ENCODE peak calls at places on chromosomes 2 and 18, in six cellular contexts. T is right cardiac atrium; M is endothelial cell of umbilical vein; X is CD8-positive, alpha-beta memory T cell; V is mesendoderm; Z is endodermal cell. K is an unnamed sample.

GRCh38 chr18:57819671-57820460 is 16.8 kb upstream of the ATP8B1 start:
- DNase-seq in T (peak; percentile 75), M (peak; percentile 99), X (no peak), V (peak; percentile 79), Z (peak; percentile 50), K (peak; percentile 87)

GRCh38 chr2:36489296-36489695 is 108.7 kb downstream of the FEZ2 start:
- DNase-seq in T (no peak), M (peak; percentile 50), X (no peak), V (peak; percentile 32), Z (no peak), K (no peak)

GRCh38 chr18:2994603-2995432 is 18.1 kb downstream of the LPIN2 start:
- DNase-seq in T (no peak), M (no peak), X (peak; percentile 75), V (peak; percentile 56), Z (peak; percentile 73), K (no peak)

GRCh38 chr18:75111673-75112485 is 97.1 kb downstream of the PTGR3 start:
- DNase-seq in T (peak; percentile 22), M (no peak), X (no peak), V (no peak), Z (no peak), K (no peak)

GRCh38 chr2:55180374-55180773 is 51.7 kb downstream of the CLHC1 start:
- DNase-seq in T (no peak), M (no peak), X (no peak), V (no peak), Z (no peak), K (no peak)

GRCh38 chr2:119137502-119137901 is 21.0 kb downstream of the C1QL2 start:
- DNase-seq in T (no peak), M (no peak), X (no peak), V (no peak), Z (no peak), K (no peak)

GRCh38 chr18:25830787-25831186 is 259.6 kb downstream of the SS18 start:
- DNase-seq in T (peak; percentile 78), M (peak; percentile 80), X (no peak), V (peak; percentile 25), Z (no peak), K (peak; percentile 42)

GRCh38 chr2:219968685-219969345 is 341.4 kb downstream of the SLC4A3 start:
- DNase-seq in T (no peak), M (no peak), X (no peak), V (no peak), Z (no peak), K (no peak)

GRCh38 chr2:131552886-131553285 is 25.2 kb downstream of the CCDC74A start:
- DNase-seq in T (no peak), M (no peak), X (no peak), V (no peak), Z (peak; percentile 33), K (no peak)

GRCh38 chr18:53909668-53910067 is 314.8 kb downstream of the MBD2 start:
- DNase-seq in T (no peak), M (no peak), X (no peak), V (peak; percentile 92), Z (no peak), K (no peak)

GRCh38 chr2:204115692-204116091 is 179.1 kb downstream of the ICOS start:
- DNase-seq in T (no peak), M (no peak), X (no peak), V (peak; percentile 64), Z (no peak), K (no peak)

GRCh38 chr2:199988176-199988575 is 32.8 kb downstream of the MAIP1 start:
- DNase-seq in T (no peak), M (peak; percentile 89), X (no peak), V (no peak), Z (no peak), K (no peak)

GRCh38 chr18:48539406-48540328 is 836 bp downstream of the CTIF start:
- DNase-seq in T (peak; percentile 75), M (peak; percentile 59), X (peak; percentile 21), V (peak; percentile 81), Z (peak; percentile 85), K (peak; percentile 35)

GRCh38 chr2:77484026-77484425 is 38.1 kb downstream of the LRRTM4 start:
- DNase-seq in T (no peak), M (no peak), X (no peak), V (peak; percentile 78), Z (no peak), K (no peak)

GRCh38 chr2:110679865-110680264 is 2.0 kb upstream of the BUB1 start:
- DNase-seq in T (no peak), M (no peak), X (no peak), V (no peak), Z (no peak), K (no peak)

GRCh38 chr2:85807756-85808155 is 54.0 kb downstream of the ATOH8 start:
- DNase-seq in T (no peak), M (no peak), X (no peak), V (no peak), Z (no peak), K (no peak)

GRCh38 chr2:45699032-45699658 is 47.7 kb downstream of the PRKCE start:
- DNase-seq in T (no peak), M (peak; percentile 29), X (no peak), V (no peak), Z (peak; percentile 49), K (no peak)

GRCh38 chr2:238504181-238504711 is 77.5 kb downstream of the ASB1 start:
- DNase-seq in T (no peak), M (no peak), X (no peak), V (no peak), Z (no peak), K (no peak)

GRCh38 chr2:170391018-170391417 is 213.1 kb downstream of the MYO3B start:
- DNase-seq in T (no peak), M (no peak), X (no peak), V (no peak), Z (no peak), K (no peak)

GRCh38 chr2:239596298-239596697 is 195.5 kb upstream of the HDAC4 start:
- DNase-seq in T (no peak), M (no peak), X (no peak), V (peak; percentile 16), Z (peak; percentile 31), K (no peak)

GRCh38 chr2:38146302-38146916 is 70.5 kb upstream of the CYP1B1 start:
- DNase-seq in T (peak; percentile 84), M (peak; percentile 65), X (no peak), V (peak; percentile 89), Z (peak; percentile 83), K (peak; percentile 71)

GRCh38 chr2:24973812-24974211 is 2.1 kb upstream of the DNAJC27 start:
- DNase-seq in T (no peak), M (no peak), X (no peak), V (peak; percentile 8), Z (no peak), K (no peak)

GRCh38 chr2:5690718-5691658 is 1.2 kb upstream of the SOX11 start:
- DNase-seq in T (no peak), M (no peak), X (peak; percentile 1), V (peak; percentile 90), Z (peak; percentile 90), K (no peak)

GRCh38 chr2:73291093-73291460 is 2.3 kb downstream of the EGR4 start:
- DNase-seq in T (peak; percentile 85), M (peak; percentile 55), X (peak; percentile 57), V (peak; percentile 77), Z (peak; percentile 93), K (peak; percentile 36)

GRCh38 chr2:19009510-19009909 is 348.9 kb downstream of the OSR1 start:
- DNase-seq in T (no peak), M (no peak), X (no peak), V (no peak), Z (no peak), K (no peak)

GRCh38 chr2:179580378-179581146 is 280.9 kb downstream of the ZNF385B start:
- DNase-seq in T (peak; percentile 63), M (no peak), X (no peak), V (peak; percentile 25), Z (no peak), K (no peak)

GRCh38 chr18:31583185-31583854 is 8.4 kb upstream of the TTR start:
- DNase-seq in T (no peak), M (no peak), X (no peak), V (no peak), Z (no peak), K (no peak)

GRCh38 chr18:70418551-70419311 is 129.9 kb downstream of the SOCS6 start:
- DNase-seq in T (no peak), M (no peak), X (no peak), V (no peak), Z (no peak), K (no peak)

GRCh38 chr2:16664809-16665745 is 557 bp downstream of the CYRIA start:
- DNase-seq in T (peak; percentile 49), M (no peak), X (no peak), V (no peak), Z (peak; percentile 59), K (peak; percentile 51)

GRCh38 chr2:16663121-16663905 is 2.3 kb downstream of the CYRIA start:
- DNase-seq in T (no peak), M (no peak), X (no peak), V (peak; percentile 13), Z (peak; percentile 49), K (peak; percentile 80)

GRCh38 chr2:16665746-16666452 is at the start of gene CYRIA:
- DNase-seq in T (peak; percentile 85), M (no peak), X (peak; percentile 12), V (peak; percentile 30), Z (peak; percentile 84), K (peak; percentile 75)

GRCh38 chr2:16664052-16664731 is 1.4 kb downstream of the CYRIA start:
- DNase-seq in T (peak; percentile 82), M (peak; percentile 78), X (no peak), V (peak; percentile 75), Z (peak; percentile 73), K (peak; percentile 68)

DNA sequence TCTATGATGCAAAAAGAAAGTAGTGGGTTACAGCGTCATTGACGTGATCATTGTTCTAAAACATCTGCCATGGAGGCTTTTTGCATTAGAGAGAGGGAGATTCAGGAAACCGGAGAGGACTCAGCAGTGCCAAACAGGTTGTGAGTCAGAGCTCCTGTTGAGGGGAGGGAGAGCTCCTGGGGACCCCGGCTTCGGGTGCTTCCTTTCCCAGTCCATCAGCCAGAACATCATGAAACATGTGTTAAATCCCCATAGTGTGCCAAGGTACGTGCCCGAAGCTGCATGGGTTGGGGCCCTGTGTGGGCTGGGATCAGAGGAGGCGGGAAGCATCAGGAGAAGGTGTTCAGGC is 793 bp upstream of the CYRIA start:
- DNase-seq in T (no peak), M (peak; percentile 96), X (no peak), V (peak; percentile 43), Z (peak; percentile 65), K (no peak)
- H3K4me1 ChIP-seq in T (peaks cover 3% of the 10 kb centered on the region), M (peaks cover 36% of the 10 kb centered on the region), X (peaks cover 14% of the 10 kb centered on the region), V (peaks cover 2% of the 10 kb centered on the region), Z (no peaks in the 10 kb centered on the region), K (peaks cover 35% of the 10 kb centered on the region)

GRCh38 chr2:96527052-96527964 is 9.2 kb upstream of the ARID5A start:
- DNase-seq in T (peak; percentile 78), M (peak; percentile 58), X (peak; percentile 55), V (peak; percentile 28), Z (peak; percentile 82), K (no peak)
- H3K4me3 ChIP-seq in T (peak overlapping the region; percentile 78), M (peak overlapping the region; percentile 50), X (peak overlapping the region; percentile 60), V (no peak overlapping the region), Z (no peak overlapping the region), K (peak overlapping the region; percentile 43)

GRCh38 chr2:60820416-60821132 is 60.8 kb upstream of the REL start:
- DNase-seq in T (no peak), M (no peak), X (no peak), V (no peak), Z (no peak), K (no peak)
- H3K4me1 ChIP-seq in T (no peaks in the 10 kb centered on the region), M (no peaks in the 10 kb centered on the region), X (peaks cover 31% of the 10 kb centered on the region), V (no peaks in the 10 kb centered on the region), Z (no peaks in the 10 kb centered on the region), K (no peaks in the 10 kb centered on the region)

GRCh38 chr2:72149556-72150156 is 2.0 kb upstream of the CYP26B1 start:
- DNase-seq in T (peak; percentile 70), M (peak; percentile 26), X (no peak), V (peak; percentile 40), Z (no peak), K (no peak)
- H3K4me3 ChIP-seq in T (peak overlapping the region; percentile 68), M (peak overlapping the region; percentile 42), X (peak overlapping the region; percentile 61), V (no peak overlapping the region), Z (peak overlapping the region; percentile 72), K (no peak overlapping the region)

GRCh38 chr2:207092803-207093202 is 72.9 kb downstream of the KLF7 start:
- DNase-seq in T (no peak), M (no peak), X (no peak), V (no peak), Z (no peak), K (no peak)
- H3K4me1 ChIP-seq in T (peaks cover 18% of the 10 kb centered on the region), M (peaks cover 12% of the 10 kb centered on the region), X (peaks cover 31% of the 10 kb centered on the region), V (peaks cover 12% of the 10 kb centered on the region), Z (peaks cover 18% of the 10 kb centered on the region), K (peaks cover 5% of the 10 kb centered on the region)